ENCODE peak calls at places on chromosomes 16 and 17, in five cellular contexts. One of them, this sample, is unnamed.

GRCh38 chr16:53999841-54000240 is 286.7 kb downstream of the IRX3 start:
- DNase-seq in right lobe of liver: no peak
- DNase-seq in HEK293T: no peak
- DNase-seq in head of caudate nucleus: no peak
- DNase-seq in non-pigmented ciliary epithelial cell: no peak
- DNase-seq in this sample: peak

GRCh38 chr17:73340093-73340596 is 28.3 kb upstream of the CDC42EP4 start:
- DNase-seq in right lobe of liver: no peak
- DNase-seq in HEK293T: no peak
- DNase-seq in head of caudate nucleus: no peak
- DNase-seq in non-pigmented ciliary epithelial cell: peak
- DNase-seq in this sample: peak

GRCh38 chr17:83086907-83087787 is 7.7 kb downstream of the METRNL start:
- DNase-seq in right lobe of liver: no peak
- DNase-seq in HEK293T: no peak
- DNase-seq in head of caudate nucleus: no peak
- DNase-seq in non-pigmented ciliary epithelial cell: no peak
- DNase-seq in this sample: no peak

GRCh38 chr16:66935319-66936011 is at the start of gene CES2:
- DNase-seq in right lobe of liver: peak
- DNase-seq in HEK293T: no peak
- DNase-seq in head of caudate nucleus: no peak
- DNase-seq in non-pigmented ciliary epithelial cell: no peak
- DNase-seq in this sample: no peak

GRCh38 chr16:72958522-72959076 is 89.3 kb downstream of the ZFHX3 start:
- DNase-seq in right lobe of liver: no peak
- DNase-seq in HEK293T: no peak
- DNase-seq in head of caudate nucleus: no peak
- DNase-seq in non-pigmented ciliary epithelial cell: no peak
- DNase-seq in this sample: no peak

GRCh38 chr17:17971431-17972125 is 622 bp downstream of the TOM1L2 start:
- DNase-seq in right lobe of liver: peak
- DNase-seq in HEK293T: no peak
- DNase-seq in head of caudate nucleus: peak
- DNase-seq in non-pigmented ciliary epithelial cell: no peak
- DNase-seq in this sample: no peak

GRCh38 chr16:55949518-55949917 is 74.3 kb upstream of the CES5A start:
- DNase-seq in right lobe of liver: no peak
- DNase-seq in HEK293T: no peak
- DNase-seq in head of caudate nucleus: no peak
- DNase-seq in non-pigmented ciliary epithelial cell: no peak
- DNase-seq in this sample: peak

GRCh38 chr17:43468746-43469544 is 14.8 kb upstream of the DHX8 start:
- DNase-seq in right lobe of liver: no peak
- DNase-seq in HEK293T: no peak
- DNase-seq in head of caudate nucleus: no peak
- DNase-seq in non-pigmented ciliary epithelial cell: peak
- DNase-seq in this sample: peak

GRCh38 chr17:79600613-79601221 is 10.1 kb downstream of the RBFOX3 start:
- DNase-seq in right lobe of liver: no peak
- DNase-seq in HEK293T: no peak
- DNase-seq in head of caudate nucleus: no peak
- DNase-seq in non-pigmented ciliary epithelial cell: no peak
- DNase-seq in this sample: no peak

GRCh38 chr16:30429418-30429677 is 482 bp downstream of the DCTPP1 start:
- DNase-seq in right lobe of liver: no peak
- DNase-seq in HEK293T: peak
- DNase-seq in head of caudate nucleus: no peak
- DNase-seq in non-pigmented ciliary epithelial cell: no peak
- DNase-seq in this sample: no peak

GRCh38 chr16:15682105-15682570 is 32.1 kb downstream of the NDE1 start:
- DNase-seq in right lobe of liver: no peak
- DNase-seq in HEK293T: no peak
- DNase-seq in head of caudate nucleus: peak
- DNase-seq in non-pigmented ciliary epithelial cell: no peak
- DNase-seq in this sample: peak

GRCh38 chr16:66928702-66929388 is 3.5 kb upstream of the RRAD start:
- DNase-seq in right lobe of liver: no peak
- DNase-seq in HEK293T: no peak
- DNase-seq in head of caudate nucleus: no peak
- DNase-seq in non-pigmented ciliary epithelial cell: no peak
- DNase-seq in this sample: no peak

GRCh38 chr17:79048826-79049755 is 25.1 kb downstream of the C1QTNF1 start:
- DNase-seq in right lobe of liver: no peak
- DNase-seq in HEK293T: no peak
- DNase-seq in head of caudate nucleus: no peak
- DNase-seq in non-pigmented ciliary epithelial cell: no peak
- DNase-seq in this sample: no peak